ENCODE peak calls at places on chromosomes 6 and 20, in four cellular contexts. U is HepG2, F is A549, A is K562. N is an unnamed sample.

GRCh38 chr6:33995873-33996475 is 149.9 kb downstream of the GRM4 start:
- DNase-seq in F (no peak), U (no peak), A (no peak), N (no peak)

GRCh38 chr20:24490598-24490997 is 21.2 kb downstream of the SYNDIG1 start:
- DNase-seq in F (no peak), U (no peak), A (no peak), N (no peak)

GRCh38 chr20:25390538-25391528 is at the start of gene ABHD12:
- DNase-seq in F (peak; percentile 96), A (peak; percentile 92), U (peak; percentile 97), N (peak; percentile 77)

GRCh38 chr6:139588076-139588639 is 213.7 kb upstream of the CITED2 start:
- DNase-seq in U (peak; percentile 30), F (no peak), A (peak; percentile 49), N (no peak)

GRCh38 chr20:24995741-24996448 is 3.3 kb upstream of the APMAP start:
- DNase-seq in U (no peak), F (no peak), A (no peak), N (no peak)

GRCh38 chr6:167150815-167151557 is 6.8 kb downstream of the GPR31 start:
- DNase-seq in U (no peak), A (no peak), F (no peak), N (peak; percentile 86)

GRCh38 chr6:161455848-161456247 is 182.0 kb upstream of the AGPAT4 start:
- DNase-seq in F (no peak), U (no peak), A (no peak), N (no peak)

GRCh38 chr20:3890999-3891929 is 2.1 kb downstream of the PANK2 start:
- DNase-seq in U (no peak), F (no peak), A (no peak), N (no peak)

GRCh38 chr6:135759831-135760230 is 91.7 kb upstream of the PDE7B start:
- DNase-seq in F (peak; percentile 48), U (peak; percentile 24), A (no peak), N (no peak)

GRCh38 chr6:37038297-37039198 is 33.1 kb downstream of the FGD2 start:
- DNase-seq in F (no peak), U (no peak), A (peak; percentile 70), N (no peak)

GRCh38 chr20:34512266-34512954 is 3.8 kb upstream of the DYNLRB1 start:
- DNase-seq in U (peak; percentile 59), A (no peak), F (no peak), N (no peak)

GRCh38 chr6:21597706-21598273 is 4.2 kb downstream of the SOX4 start:
- DNase-seq in F (no peak), U (no peak), A (no peak), N (no peak)

GRCh38 chr6:42316390-42316970 is 98.8 kb upstream of the MRPS10 start:
- DNase-seq in A (no peak), F (peak; percentile 66), U (no peak), N (peak; percentile 12)

GRCh38 chr20:354298-354977 is 7.5 kb downstream of the NRSN2 start:
- DNase-seq in A (peak; percentile 81), U (peak; percentile 87), F (peak; percentile 83), N (no peak)

GRCh38 chr20:12113468-12114371 is 196.0 kb downstream of the BTBD3 start:
- DNase-seq in A (no peak), F (no peak), U (no peak), N (no peak)

GRCh38 chr20:51385941-51386530 is 156.5 kb downstream of the NFATC2 start:
- DNase-seq in F (peak; percentile 62), A (peak; percentile 30), U (peak; percentile 53), N (no peak)

GRCh38 chr6:114194362-114195343 is 148.2 kb downstream of the HS3ST5 start:
- DNase-seq in U (no peak), F (no peak), A (no peak), N (no peak)

GRCh38 chr20:12531626-12532025 is 477.1 kb upstream of the SPTLC3 start:
- DNase-seq in A (no peak), U (no peak), F (no peak), N (no peak)

GRCh38 chr6:12060780-12061619 is 48.9 kb downstream of the HIVEP1 start:
- DNase-seq in F (peak; percentile 74), A (peak; percentile 58), U (no peak), N (peak; percentile 87)

GRCh38 chr20:39289316-39289715 is 327.2 kb downstream of the DHX35 start:
- DNase-seq in A (no peak), U (no peak), F (peak; percentile 7), N (no peak)

GRCh38 chr6:28081486-28081751 is 1.1 kb downstream of the ZNF165 start:
- DNase-seq in U (no peak), A (no peak), F (no peak), N (peak; percentile 54)

GRCh38 chr20:33229843-33230242 is 6.0 kb upstream of the BPIFA1 start:
- DNase-seq in U (peak; percentile 29), A (no peak), F (no peak), N (no peak)

GRCh38 chr6:37141291-37142046 is 28.5 kb upstream of the PIM1 start:
- DNase-seq in F (no peak), U (no peak), A (no peak), N (no peak)

GRCh38 chr20:17684077-17684888 is 2.2 kb upstream of the RRBP1 start:
- DNase-seq in U (peak; percentile 96), A (no peak), F (no peak), N (no peak)

GRCh38 chr6:128710305-128710704 is 172.6 kb upstream of the LAMA2 start:
- DNase-seq in F (no peak), A (no peak), U (no peak), N (no peak)

GRCh38 chr6:124389127-124389526 is 573.1 kb upstream of the RNF217 start:
- DNase-seq in F (no peak), A (no peak), U (no peak), N (no peak)

GRCh38 chr20:38113401-38114325 is 51.4 kb downstream of the TGM2 start:
- DNase-seq in U (peak; percentile 78), F (peak; percentile 67), A (peak; percentile 82), N (no peak)

GRCh38 chr6:128724738-128725137 is 158.2 kb upstream of the LAMA2 start:
- DNase-seq in F (no peak), U (no peak), A (no peak), N (no peak)

GRCh38 chr20:33865761-33866160 is 54.6 kb downstream of the CHMP4B start:
- DNase-seq in U (no peak), A (no peak), F (no peak), N (no peak)

GRCh38 chr6:126033696-126034095 is 47.4 kb downstream of the TRMT11 start:
- DNase-seq in A (peak; percentile 41), F (peak; percentile 76), U (peak; percentile 68), N (no peak)

GRCh38 chr20:46985671-46986070 is 91.0 kb downstream of the EYA2 start:
- DNase-seq in A (no peak), F (no peak), U (no peak), N (no peak)

GRCh38 chr6:144179237-144179636 is 28.9 kb downstream of the STX11 start:
- DNase-seq in U (no peak), F (no peak), A (no peak), N (no peak)

DNA sequence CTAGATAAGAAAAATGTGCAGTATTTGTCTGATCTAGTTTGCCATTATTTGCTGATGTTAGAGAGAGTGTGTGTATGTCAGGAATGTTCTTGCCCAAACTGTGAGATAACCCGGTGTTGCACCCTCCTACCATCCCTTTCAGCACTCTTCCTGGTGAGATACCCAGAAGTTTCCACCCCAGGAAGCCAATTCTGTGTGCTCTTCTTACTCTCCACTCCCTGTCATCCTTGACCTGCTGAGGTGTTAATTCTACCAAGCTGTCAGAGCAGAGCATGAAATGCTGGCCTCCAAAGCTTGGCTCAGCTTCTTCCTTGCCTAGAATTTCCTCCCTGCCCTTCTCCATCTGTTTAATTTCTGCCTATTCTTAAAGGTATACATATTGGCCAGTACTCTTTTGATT is 237.3 kb upstream of the CNR1 start:
- DNase-seq in F (no peak), U (no peak), A (no peak), N (no peak)
- TF ChIP-seq CHD4 in F (no peak), U (no peak), A (no peak), N (no peak)

DNA sequence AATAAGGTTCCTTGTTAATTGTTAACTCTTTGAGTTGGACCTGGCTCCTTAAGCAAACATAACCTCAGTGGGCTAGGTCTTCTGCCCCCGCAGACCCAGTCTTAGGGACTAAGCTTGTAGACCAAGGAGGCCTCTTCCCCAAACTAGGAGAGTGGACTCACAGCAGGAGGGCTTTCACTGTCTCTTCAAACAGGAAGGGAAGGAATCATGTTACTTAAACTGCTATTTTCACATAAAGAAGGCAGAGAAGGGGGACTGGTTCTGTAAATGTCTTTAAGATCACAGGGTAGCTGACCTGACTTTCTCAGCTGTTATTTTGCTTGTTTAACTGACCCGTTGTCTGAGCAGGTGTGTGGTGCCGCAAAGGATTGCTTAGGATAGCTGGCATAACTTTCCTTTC is 34.9 kb upstream of the PRDM1 start:
- DNase-seq in F (peak; percentile 4), A (no peak), U (no peak), N (no peak)
- TF ChIP-seq CHD4 in F (no peak), A (no peak), U (no peak), N (no peak)

GRCh38 chr6:25042599-25042936 is 106.8 kb upstream of the RIPOR2 start:
- DNase-seq in F (no peak), A (no peak), U (no peak), N (no peak)

GRCh38 chr6:25038300-25038699 is 102.5 kb upstream of the RIPOR2 start:
- DNase-seq in A (no peak), U (no peak), F (no peak), N (no peak)

GRCh38 chr6:25038992-25039391 is 103.2 kb upstream of the RIPOR2 start:
- DNase-seq in A (no peak), U (no peak), F (no peak), N (no peak)

GRCh38 chr6:25042984-25043725 is 107.4 kb upstream of the RIPOR2 start:
- DNase-seq in U (no peak), A (no peak), F (no peak), N (no peak)

GRCh38 chr6:25041676-25042598 is 106.2 kb upstream of the RIPOR2 start:
- DNase-seq in U (no peak), F (no peak), A (no peak), N (no peak)
- TF ChIP-seq CHD4 in U (no peak), F (no peak), A (no peak), N (no peak)

DNA sequence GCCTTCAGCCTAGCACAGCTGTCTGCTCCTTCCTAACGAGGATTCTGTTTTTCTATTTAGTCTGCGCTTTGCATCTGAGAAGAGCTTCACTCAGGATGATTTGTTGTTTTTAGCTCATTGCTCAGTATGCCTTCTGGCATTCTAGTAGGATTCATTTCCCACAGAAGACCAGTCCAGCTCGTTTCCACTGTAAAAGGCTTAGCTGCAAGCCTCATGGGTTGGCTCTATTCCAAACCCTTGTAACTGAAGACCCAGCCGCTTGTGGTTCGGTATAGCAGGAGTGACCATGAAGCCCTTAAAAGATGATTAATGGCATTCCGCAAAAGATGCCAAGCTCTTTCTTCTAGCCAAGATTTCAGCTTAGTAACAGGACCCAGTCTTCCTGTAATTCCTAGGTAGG is 7.2 kb downstream of the ADGRF1 start:
- DNase-seq in A (no peak), U (no peak), F (peak; percentile 12), N (no peak)
- TF ChIP-seq CHD4 in A (no peak), U (no peak), F (no peak), N (no peak)

GRCh38 chr6:2245954-2246863 is 804 bp upstream of the GMDS start:
- DNase-seq in U (peak; percentile 93), A (peak; percentile 71), F (peak; percentile 47), N (no peak)
- TF ChIP-seq CHD4 in U (peak; percentile 65), A (no peak), F (no peak), N (no peak)

N was measured in GM12878.